ENCODE peak calls at places on chromosomes 2 and 18, in five cellular contexts. One of them, this sample, is unnamed.

GRCh38 chr18:23667114-23667513 is 4.4 kb upstream of the ANKRD29 start:
- DNase-seq in T-cell: no peak
- DNase-seq in WTC11: no peak
- DNase-seq in cardiac fibroblast: no peak
- DNase-seq in Right ventricle myocardium superior: no peak
- DNase-seq in this sample: no peak

GRCh38 chr18:80086281-80086680 is 22.8 kb upstream of the ADNP2 start:
- DNase-seq in T-cell: no peak
- DNase-seq in WTC11: no peak
- DNase-seq in Right ventricle myocardium superior: no peak
- DNase-seq in cardiac fibroblast: no peak
- DNase-seq in this sample: no peak

GRCh38 chr18:78582131-78582789 is 397.4 kb upstream of the SALL3 start:
- DNase-seq in Right ventricle myocardium superior: no peak
- DNase-seq in T-cell: no peak
- DNase-seq in WTC11: no peak
- DNase-seq in cardiac fibroblast: no peak
- DNase-seq in this sample: no peak

GRCh38 chr2:240395896-240396622 is 39.4 kb upstream of the GPC1 start:
- DNase-seq in T-cell: no peak
- DNase-seq in Right ventricle myocardium superior: peak
- DNase-seq in cardiac fibroblast: no peak
- DNase-seq in WTC11: no peak
- DNase-seq in this sample: no peak

GRCh38 chr18:76805221-76805620 is 17.1 kb upstream of the ZNF236 start:
- DNase-seq in T-cell: no peak
- DNase-seq in WTC11: no peak
- DNase-seq in Right ventricle myocardium superior: no peak
- DNase-seq in cardiac fibroblast: peak
- DNase-seq in this sample: peak

GRCh38 chr18:75157851-75158250 is 51.1 kb downstream of the PTGR3 start:
- DNase-seq in T-cell: no peak
- DNase-seq in cardiac fibroblast: no peak
- DNase-seq in WTC11: no peak
- DNase-seq in Right ventricle myocardium superior: no peak
- DNase-seq in this sample: no peak

GRCh38 chr2:151845884-151846283 is 17.7 kb upstream of the ARL5A start:
- DNase-seq in Right ventricle myocardium superior: no peak
- DNase-seq in WTC11: no peak
- DNase-seq in T-cell: no peak
- DNase-seq in cardiac fibroblast: no peak
- DNase-seq in this sample: no peak

GRCh38 chr2:223815186-223815883 is 22.0 kb downstream of the AP1S3 start:
- DNase-seq in cardiac fibroblast: peak
- DNase-seq in WTC11: no peak
- DNase-seq in Right ventricle myocardium superior: no peak
- DNase-seq in T-cell: no peak
- DNase-seq in this sample: peak

GRCh38 chr2:109614715-109615636 is 812 bp downstream of the SOWAHC start:
- DNase-seq in T-cell: no peak
- DNase-seq in Right ventricle myocardium superior: peak
- DNase-seq in WTC11: peak
- DNase-seq in cardiac fibroblast: peak
- DNase-seq in this sample: peak

GRCh38 chr2:206846331-206846730 is 80.9 kb downstream of the FASTKD2 start:
- DNase-seq in WTC11: no peak
- DNase-seq in T-cell: no peak
- DNase-seq in cardiac fibroblast: no peak
- DNase-seq in Right ventricle myocardium superior: no peak
- DNase-seq in this sample: no peak

GRCh38 chr2:43083710-43084698 is 142.4 kb downstream of the ZFP36L2 start:
- DNase-seq in T-cell: no peak
- DNase-seq in cardiac fibroblast: peak
- DNase-seq in Right ventricle myocardium superior: peak
- DNase-seq in WTC11: no peak
- DNase-seq in this sample: peak

GRCh38 chr2:205748660-205749059 is 66.4 kb downstream of the NRP2 start:
- DNase-seq in WTC11: no peak
- DNase-seq in T-cell: no peak
- DNase-seq in cardiac fibroblast: no peak
- DNase-seq in Right ventricle myocardium superior: no peak
- DNase-seq in this sample: no peak

GRCh38 chr2:890791-891190 is 59.9 kb upstream of the SNTG2 start:
- DNase-seq in WTC11: no peak
- DNase-seq in T-cell: no peak
- DNase-seq in Right ventricle myocardium superior: no peak
- DNase-seq in cardiac fibroblast: no peak
- DNase-seq in this sample: no peak

GRCh38 chr18:77137851-77138250 is 5.3 kb upstream of the MBP start:
- DNase-seq in WTC11: no peak
- DNase-seq in T-cell: no peak
- DNase-seq in cardiac fibroblast: no peak
- DNase-seq in Right ventricle myocardium superior: no peak
- DNase-seq in this sample: no peak

GRCh38 chr2:43609304-43609883 is 13.6 kb upstream of the THADA start:
- DNase-seq in cardiac fibroblast: peak
- DNase-seq in T-cell: no peak
- DNase-seq in Right ventricle myocardium superior: no peak
- DNase-seq in WTC11: peak
- DNase-seq in this sample: peak

GRCh38 chr18:10771053-10771709 is 245.4 kb downstream of the NAPG start:
- DNase-seq in T-cell: no peak
- DNase-seq in Right ventricle myocardium superior: no peak
- DNase-seq in cardiac fibroblast: no peak
- DNase-seq in WTC11: no peak
- DNase-seq in this sample: peak

GRCh38 chr2:42568431-42569115 is at the start of gene MTA3:
- DNase-seq in WTC11: peak
- DNase-seq in Right ventricle myocardium superior: peak
- DNase-seq in cardiac fibroblast: peak
- DNase-seq in T-cell: peak
- DNase-seq in this sample: peak

GRCh38 chr2:207683879-207684627 is 27.4 kb upstream of the CCNYL1 start:
- DNase-seq in Right ventricle myocardium superior: no peak
- DNase-seq in WTC11: no peak
- DNase-seq in T-cell: no peak
- DNase-seq in cardiac fibroblast: peak
- DNase-seq in this sample: peak

GRCh38 chr18:49630246-49630699 is 68.4 kb downstream of the LIPG start:
- DNase-seq in cardiac fibroblast: peak
- DNase-seq in WTC11: no peak
- DNase-seq in Right ventricle myocardium superior: no peak
- DNase-seq in T-cell: no peak
- DNase-seq in this sample: peak

GRCh38 chr18:8339958-8340357 is 269.3 kb upstream of the RAB12 start:
- DNase-seq in WTC11: no peak
- DNase-seq in T-cell: no peak
- DNase-seq in cardiac fibroblast: no peak
- DNase-seq in Right ventricle myocardium superior: peak
- DNase-seq in this sample: no peak

GRCh38 chr2:132757676-132758075 is 87.7 kb upstream of the LYPD1 start:
- DNase-seq in Right ventricle myocardium superior: no peak
- DNase-seq in T-cell: no peak
- DNase-seq in WTC11: no peak
- DNase-seq in cardiac fibroblast: no peak
- DNase-seq in this sample: peak

GRCh38 chr2:201191132-201191875 is 8.4 kb downstream of the CASP10 start:
- DNase-seq in WTC11: no peak
- DNase-seq in T-cell: no peak
- DNase-seq in cardiac fibroblast: peak
- DNase-seq in Right ventricle myocardium superior: no peak
- DNase-seq in this sample: no peak